ENCODE peak calls at places on chromosome 14, in eight cellular contexts. X, E, M, Y, Q, C, J and A are unnamed samples.
A peak's percentile ranks its signal among the peaks of the same experiment; 100 is the strongest.

GRCh38 chr14:101875726-101876268 is 88.6 kb upstream of the DYNC1H1 start:
- DNase-seq in X (no peak), E (no peak), M (no peak), Y (no peak), Q (no peak), C (no peak), J (no peak), A (no peak)

GRCh38 chr14:28870033-28870564 is 103.5 kb downstream of the FOXG1 start:
- DNase-seq in X (no peak), E (no peak), M (no peak), Y (no peak), Q (no peak), C (no peak), J (no peak), A (no peak)

GRCh38 chr14:68309631-68310030 is 483.2 kb downstream of the ZFP36L1 start:
- DNase-seq in X (no peak), E (no peak), M (peak; percentile 41), Y (no peak), Q (no peak), C (no peak), J (no peak), A (no peak)

GRCh38 chr14:30223385-30223785 is 295.7 kb upstream of the PRKD1 start:
- DNase-seq in X (no peak), E (peak; percentile 80), M (no peak), Y (no peak), Q (no peak), C (peak; percentile 79), J (no peak), A (no peak)

GRCh38 chr14:33932526-33933292 is 18.2 kb downstream of the EGLN3 start:
- DNase-seq in X (no peak), E (no peak), M (peak; percentile 57), Y (no peak), Q (no peak), C (no peak), J (no peak), A (no peak)

GRCh38 chr14:28784262-28785021 is 17.9 kb downstream of the FOXG1 start:
- DNase-seq in X (no peak), E (no peak), M (no peak), Y (no peak), Q (no peak), C (no peak), J (no peak), A (peak; percentile 35)

GRCh38 chr14:61661471-61661988 is 33.8 kb upstream of the HIF1A start:
- DNase-seq in X (no peak), E (no peak), M (no peak), Y (no peak), Q (no peak), C (no peak), J (no peak), A (no peak)

GRCh38 chr14:63269561-63270225 is 49.0 kb downstream of the GPHB5 start:
- DNase-seq in X (no peak), E (no peak), M (no peak), Y (no peak), Q (no peak), C (no peak), J (no peak), A (no peak)

GRCh38 chr14:104574536-104574935 is 5.0 kb upstream of the C14orf180 start:
- DNase-seq in X (no peak), E (no peak), M (no peak), Y (no peak), Q (no peak), C (no peak), J (no peak), A (no peak)

GRCh38 chr14:56092761-56093160 is 25.4 kb upstream of the PELI2 start:
- DNase-seq in X (no peak), E (no peak), M (peak; percentile 6), Y (no peak), Q (no peak), C (no peak), J (no peak), A (no peak)

GRCh38 chr14:104210548-104211195 is 72.3 kb downstream of the KIF26A start:
- DNase-seq in X (no peak), E (no peak), M (no peak), Y (no peak), Q (peak; percentile 57), C (no peak), J (no peak), A (no peak)

GRCh38 chr14:68503186-68503825 is 289.6 kb downstream of the ZFP36L1 start:
- DNase-seq in X (no peak), E (no peak), M (no peak), Y (no peak), Q (no peak), C (no peak), J (no peak), A (no peak)

GRCh38 chr14:98890556-98891340 is 381.2 kb downstream of the BCL11B start:
- DNase-seq in X (no peak), E (no peak), M (no peak), Y (peak; percentile 53), Q (no peak), C (peak; percentile 70), J (no peak), A (no peak)

GRCh38 chr14:54048736-54049135 is 92.1 kb upstream of the BMP4 start:
- DNase-seq in X (no peak), E (no peak), M (no peak), Y (no peak), Q (no peak), C (no peak), J (no peak), A (no peak)

DNA sequence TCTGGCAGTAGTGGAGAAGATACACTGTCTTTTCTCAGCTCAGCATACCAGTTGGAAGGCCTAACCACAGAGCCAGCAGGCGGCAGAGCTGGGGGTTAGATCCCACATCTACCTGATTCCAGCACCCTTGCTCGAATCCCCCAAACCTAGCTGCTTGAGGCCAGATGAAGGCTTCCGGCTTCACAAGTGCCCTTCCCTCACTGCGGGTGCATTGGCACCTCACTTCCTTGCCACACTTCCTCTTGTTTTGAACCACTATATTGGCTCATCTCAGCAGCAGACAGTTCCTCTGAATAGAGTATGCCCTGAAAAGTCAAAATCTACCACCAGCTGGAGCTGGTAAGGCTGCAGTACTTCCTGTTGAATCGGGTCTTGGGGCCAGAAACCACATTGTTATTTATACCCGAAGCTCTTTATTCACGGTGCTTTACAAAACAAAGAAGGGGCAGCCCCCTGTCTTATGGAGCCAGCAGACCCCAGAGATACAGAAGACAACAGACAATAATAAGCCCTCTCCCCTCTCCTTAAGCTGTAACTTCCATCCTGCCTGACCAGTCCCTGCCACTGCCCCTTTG is 233.7 kb downstream of the EFCAB11 start:
- DNase-seq in X (peak; percentile 88), E (no peak), M (no peak), Y (no peak), Q (no peak), C (no peak), J (peak; percentile 83), A (peak; percentile 48)
- H3K4me3 ChIP-seq in X (peak overlapping the region; percentile 43), E (no peak overlapping the region), M (no peak overlapping the region), Y (no peak overlapping the region), Q (no peak overlapping the region), C (no peak overlapping the region), J (peak overlapping the region; percentile 30), A (no peak overlapping the region)

GRCh38 chr14:21248338-21248737 is 20.9 kb downstream of the HNRNPC start:
- DNase-seq in X (no peak), E (no peak), M (no peak), Y (no peak), Q (no peak), C (no peak), J (no peak), A (no peak)
- H3K36me3 ChIP-seq in X (no peaks in the 10 kb centered on the region), E (peaks cover 17% of the 10 kb centered on the region), M (peaks cover 92% of the 10 kb centered on the region), Y (peaks cover 38% of the 10 kb centered on the region), Q (peaks cover 30% of the 10 kb centered on the region), C (no peaks in the 10 kb centered on the region), J (peaks cover 100% of the 10 kb centered on the region), A (peaks cover 16% of the 10 kb centered on the region)

DNA sequence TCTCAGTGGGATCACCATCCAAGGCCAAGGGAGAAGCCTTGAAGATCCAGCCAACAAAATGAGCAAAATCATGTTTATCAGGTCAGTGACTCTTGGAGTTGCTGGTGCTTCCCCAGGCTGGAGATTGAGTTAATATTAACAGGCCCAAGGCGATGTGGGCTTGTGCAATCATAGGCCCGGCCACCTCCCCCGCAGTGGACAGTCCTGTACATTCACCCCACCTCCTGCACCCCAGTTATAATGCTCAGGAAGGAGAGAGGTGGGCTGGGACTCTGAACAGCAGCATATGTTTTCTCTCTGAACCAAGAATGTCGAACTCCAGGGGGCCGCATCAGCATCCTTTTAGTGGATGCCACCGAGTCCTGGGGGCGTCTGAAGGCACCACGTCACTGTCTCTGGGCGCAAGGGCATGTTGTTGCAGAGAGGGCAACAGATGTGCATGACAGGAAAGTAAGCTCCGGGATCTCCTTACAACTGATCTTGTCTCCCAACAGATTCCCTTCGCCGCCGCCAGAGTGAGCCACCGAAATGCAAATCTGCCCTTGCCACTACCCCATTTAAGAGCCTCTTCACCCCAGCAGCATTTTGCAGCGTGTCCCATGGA is 32.2 kb upstream of the SERPINA6 start:
- DNase-seq in X (no peak), E (no peak), M (peak; percentile 10), Y (peak; percentile 10), Q (no peak), C (peak; percentile 58), J (no peak), A (peak; percentile 67)
- H3K4me3 ChIP-seq in X (no peak overlapping the region), E (no peak overlapping the region), M (no peak overlapping the region), Y (no peak overlapping the region), Q (no peak overlapping the region), C (no peak overlapping the region), J (no peak overlapping the region), A (no peak overlapping the region)

GRCh38 chr14:22835505-22835904 is 880 bp upstream of the MMP14 start:
- DNase-seq in X (no peak), E (no peak), M (no peak), Y (no peak), Q (no peak), C (no peak), J (no peak), A (peak; percentile 20)

GRCh38 chr14:22836301-22837058 is at the start of gene MMP14:
- DNase-seq in X (no peak), E (peak; percentile 94), M (peak; percentile 83), Y (no peak), Q (peak; percentile 86), C (peak; percentile 87), J (no peak), A (peak; percentile 88)

GRCh38 chr14:22838631-22839041 is 2.3 kb downstream of the MMP14 start:
- DNase-seq in X (no peak), E (no peak), M (no peak), Y (no peak), Q (no peak), C (peak; percentile 40), J (no peak), A (peak; percentile 65)

GRCh38 chr14:22837750-22838538 is 1.6 kb downstream of the MMP14 start:
- DNase-seq in X (no peak), E (peak; percentile 95), M (peak; percentile 55), Y (no peak), Q (no peak), C (peak; percentile 55), J (no peak), A (peak; percentile 81)

DNA sequence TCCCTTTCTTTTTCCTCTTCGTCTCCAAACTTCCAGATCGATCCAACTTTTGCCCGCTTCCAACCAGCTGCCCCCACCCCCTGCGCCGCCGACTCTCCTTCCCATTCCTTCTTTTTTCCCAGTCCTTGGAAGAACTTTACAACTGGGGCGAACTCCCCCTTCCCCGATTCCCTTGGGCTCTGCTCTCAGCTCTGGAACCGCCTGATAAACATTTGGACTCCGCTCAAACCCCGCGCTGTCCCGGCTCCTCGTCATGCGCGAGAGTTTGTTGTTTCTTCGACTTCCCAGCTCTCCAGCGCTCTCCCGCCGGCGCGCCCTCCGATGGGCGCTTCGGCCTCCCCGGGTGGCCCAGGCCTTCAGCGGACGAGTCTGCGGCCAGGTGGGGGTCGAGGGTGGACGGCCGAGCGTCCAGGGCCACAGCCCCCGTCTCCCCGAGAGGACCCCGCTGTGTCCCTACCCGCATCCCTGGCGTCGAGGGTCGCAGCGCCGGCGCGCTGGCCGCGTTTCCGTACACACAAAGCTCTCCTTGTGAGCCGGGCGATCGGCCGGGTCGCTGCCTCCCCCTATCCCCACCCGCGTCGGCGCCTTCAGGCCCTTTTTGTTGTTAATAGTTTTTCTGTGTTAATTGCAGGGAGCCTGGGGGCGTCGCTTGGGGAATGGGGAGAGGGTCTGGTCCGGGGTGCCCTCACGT is 819 bp downstream of the MMP14 start:
- DNase-seq in X (no peak), E (peak; percentile 86), M (peak; percentile 74), Y (peak; percentile 64), Q (peak; percentile 90), C (peak; percentile 79), J (no peak), A (peak; percentile 83)
- H3K36me3 ChIP-seq in X (peaks cover 4% of the 10 kb centered on the region), E (peaks cover 24% of the 10 kb centered on the region), M (peaks cover 28% of the 10 kb centered on the region), Y (peaks cover 12% of the 10 kb centered on the region), Q (peaks cover 18% of the 10 kb centered on the region), C (no peaks in the 10 kb centered on the region), J (peaks cover 41% of the 10 kb centered on the region), A (peaks cover 19% of the 10 kb centered on the region)